ENCODE peak calls at places on chromosomes 12 and 14, in five cellular contexts. One of them, this sample, is unnamed.

GRCh38 chr14:35929171-35929570 is 103.0 kb downstream of the BRMS1L start:
- DNase-seq in CD8-positive, alpha-beta memory T cell: no peak
- DNase-seq in BE2C: no peak
- DNase-seq in mesendoderm: no peak
- DNase-seq in skeletal muscle cell: no peak
- DNase-seq in this sample: no peak

GRCh38 chr14:104516906-104517305 is 62.7 kb upstream of the C14orf180 start:
- DNase-seq in mesendoderm: no peak
- DNase-seq in skeletal muscle cell: no peak
- DNase-seq in BE2C: no peak
- DNase-seq in CD8-positive, alpha-beta memory T cell: no peak
- DNase-seq in this sample: no peak

GRCh38 chr12:65839027-65839426 is 14.7 kb downstream of the HMGA2 start:
- DNase-seq in CD8-positive, alpha-beta memory T cell: no peak
- DNase-seq in BE2C: no peak
- DNase-seq in mesendoderm: no peak
- DNase-seq in skeletal muscle cell: no peak
- DNase-seq in this sample: no peak

GRCh38 chr14:26934151-26934550 is 336.3 kb upstream of the NOVA1 start:
- DNase-seq in skeletal muscle cell: no peak
- DNase-seq in CD8-positive, alpha-beta memory T cell: no peak
- DNase-seq in mesendoderm: peak
- DNase-seq in BE2C: no peak
- DNase-seq in this sample: no peak

GRCh38 chr12:14880890-14881453 is 4.7 kb downstream of the MGP start:
- DNase-seq in skeletal muscle cell: no peak
- DNase-seq in CD8-positive, alpha-beta memory T cell: no peak
- DNase-seq in mesendoderm: no peak
- DNase-seq in BE2C: no peak
- DNase-seq in this sample: no peak

GRCh38 chr12:53725824-53726223 is 1.4 kb downstream of the CALCOCO1 start:
- DNase-seq in skeletal muscle cell: no peak
- DNase-seq in BE2C: no peak
- DNase-seq in CD8-positive, alpha-beta memory T cell: no peak
- DNase-seq in mesendoderm: no peak
- DNase-seq in this sample: peak

GRCh38 chr12:125549836-125550235 is 484.6 kb downstream of the AACS start:
- DNase-seq in CD8-positive, alpha-beta memory T cell: no peak
- DNase-seq in skeletal muscle cell: no peak
- DNase-seq in mesendoderm: peak
- DNase-seq in BE2C: no peak
- DNase-seq in this sample: no peak

GRCh38 chr12:20627001-20627588 is 68.0 kb upstream of the SLCO1C1 start:
- DNase-seq in skeletal muscle cell: no peak
- DNase-seq in BE2C: no peak
- DNase-seq in mesendoderm: no peak
- DNase-seq in CD8-positive, alpha-beta memory T cell: no peak
- DNase-seq in this sample: no peak

GRCh38 chr14:89198544-89199329 is 218.3 kb downstream of the FOXN3 start:
- DNase-seq in CD8-positive, alpha-beta memory T cell: no peak
- DNase-seq in BE2C: no peak
- DNase-seq in mesendoderm: no peak
- DNase-seq in skeletal muscle cell: peak
- DNase-seq in this sample: no peak

GRCh38 chr14:105397350-105397931 is 897 bp upstream of the TEX22 start:
- DNase-seq in skeletal muscle cell: no peak
- DNase-seq in BE2C: peak
- DNase-seq in CD8-positive, alpha-beta memory T cell: no peak
- DNase-seq in mesendoderm: no peak
- DNase-seq in this sample: no peak

GRCh38 chr14:73283592-73284379 is 46.5 kb downstream of the PAPLN start:
- DNase-seq in CD8-positive, alpha-beta memory T cell: no peak
- DNase-seq in skeletal muscle cell: no peak
- DNase-seq in mesendoderm: peak
- DNase-seq in BE2C: no peak
- DNase-seq in this sample: no peak

GRCh38 chr12:67457799-67458680 is 188.9 kb downstream of the CAND1 start:
- DNase-seq in mesendoderm: peak
- DNase-seq in skeletal muscle cell: no peak
- DNase-seq in CD8-positive, alpha-beta memory T cell: no peak
- DNase-seq in BE2C: no peak
- DNase-seq in this sample: no peak

GRCh38 chr12:44875417-44875953 is 630 bp downstream of the NELL2 start:
- DNase-seq in BE2C: no peak
- DNase-seq in CD8-positive, alpha-beta memory T cell: no peak
- DNase-seq in mesendoderm: peak
- DNase-seq in skeletal muscle cell: no peak
- DNase-seq in this sample: peak

GRCh38 chr14:99699071-99699760 is 15.1 kb downstream of the CYP46A1 start:
- DNase-seq in skeletal muscle cell: no peak
- DNase-seq in mesendoderm: no peak
- DNase-seq in BE2C: no peak
- DNase-seq in CD8-positive, alpha-beta memory T cell: no peak
- DNase-seq in this sample: no peak

GRCh38 chr14:45065540-45065939 is 18.4 kb upstream of the PRPF39 start:
- DNase-seq in mesendoderm: no peak
- DNase-seq in skeletal muscle cell: no peak
- DNase-seq in CD8-positive, alpha-beta memory T cell: no peak
- DNase-seq in BE2C: no peak
- DNase-seq in this sample: no peak

GRCh38 chr12:112283541-112283940 is 98.7 kb downstream of the HECTD4 start:
- DNase-seq in skeletal muscle cell: no peak
- DNase-seq in mesendoderm: no peak
- DNase-seq in BE2C: no peak
- DNase-seq in CD8-positive, alpha-beta memory T cell: no peak
- DNase-seq in this sample: peak

GRCh38 chr12:88860846-88861245 is 280.6 kb upstream of the KITLG start:
- DNase-seq in CD8-positive, alpha-beta memory T cell: no peak
- DNase-seq in mesendoderm: no peak
- DNase-seq in BE2C: no peak
- DNase-seq in skeletal muscle cell: no peak
- DNase-seq in this sample: no peak

GRCh38 chr12:4681732-4682131 is 32.8 kb downstream of the NDUFA9 start:
- DNase-seq in CD8-positive, alpha-beta memory T cell: no peak
- DNase-seq in BE2C: no peak
- DNase-seq in skeletal muscle cell: no peak
- DNase-seq in mesendoderm: no peak
- DNase-seq in this sample: no peak

GRCh38 chr12:69779928-69780327 is 41.3 kb downstream of the RAB3IP start:
- DNase-seq in mesendoderm: peak
- DNase-seq in BE2C: peak
- DNase-seq in skeletal muscle cell: peak
- DNase-seq in CD8-positive, alpha-beta memory T cell: no peak
- DNase-seq in this sample: peak

GRCh38 chr12:64995831-64996230 is 125.3 kb downstream of the WIF1 start:
- DNase-seq in BE2C: no peak
- DNase-seq in skeletal muscle cell: no peak
- DNase-seq in mesendoderm: no peak
- DNase-seq in CD8-positive, alpha-beta memory T cell: no peak
- DNase-seq in this sample: no peak

GRCh38 chr14:68507544-68508081 is 285.3 kb downstream of the ZFP36L1 start:
- DNase-seq in CD8-positive, alpha-beta memory T cell: peak
- DNase-seq in skeletal muscle cell: no peak
- DNase-seq in BE2C: no peak
- DNase-seq in mesendoderm: no peak
- DNase-seq in this sample: no peak

GRCh38 chr12:42017036-42017435 is 127.6 kb downstream of the GXYLT1 start:
- DNase-seq in BE2C: no peak
- DNase-seq in CD8-positive, alpha-beta memory T cell: no peak
- DNase-seq in mesendoderm: no peak
- DNase-seq in skeletal muscle cell: no peak
- DNase-seq in this sample: no peak

GRCh38 chr12:76690916-76691700 is 72.8 kb upstream of the ZDHHC17 start:
- DNase-seq in BE2C: no peak
- DNase-seq in skeletal muscle cell: no peak
- DNase-seq in mesendoderm: no peak
- DNase-seq in CD8-positive, alpha-beta memory T cell: no peak
- DNase-seq in this sample: no peak

GRCh38 chr12:28424965-28425364 is 234.7 kb downstream of the CCDC91 start:
- DNase-seq in skeletal muscle cell: peak
- DNase-seq in CD8-positive, alpha-beta memory T cell: no peak
- DNase-seq in BE2C: no peak
- DNase-seq in mesendoderm: no peak
- DNase-seq in this sample: peak

GRCh38 chr14:24069411-24069735 is 2.0 kb upstream of the CPNE6 start:
- DNase-seq in mesendoderm: no peak
- DNase-seq in skeletal muscle cell: no peak
- DNase-seq in BE2C: no peak
- DNase-seq in CD8-positive, alpha-beta memory T cell: no peak
- DNase-seq in this sample: no peak

GRCh38 chr12:77940011-77940423 is 109.3 kb downstream of the NAV3 start:
- DNase-seq in CD8-positive, alpha-beta memory T cell: no peak
- DNase-seq in skeletal muscle cell: peak
- DNase-seq in BE2C: no peak
- DNase-seq in mesendoderm: peak
- DNase-seq in this sample: peak

GRCh38 chr12:129186952-129187351 is 333.7 kb downstream of the GLT1D1 start:
- DNase-seq in mesendoderm: peak
- DNase-seq in CD8-positive, alpha-beta memory T cell: no peak
- DNase-seq in skeletal muscle cell: no peak
- DNase-seq in BE2C: no peak
- DNase-seq in this sample: no peak

GRCh38 chr12:55708695-55709233 is 1.1 kb upstream of the ITGA7 start:
- DNase-seq in CD8-positive, alpha-beta memory T cell: no peak
- DNase-seq in mesendoderm: no peak
- DNase-seq in BE2C: no peak
- DNase-seq in skeletal muscle cell: no peak
- DNase-seq in this sample: no peak

GRCh38 chr12:102481705-102482104 is 1.3 kb upstream of the IGF1 start:
- DNase-seq in CD8-positive, alpha-beta memory T cell: no peak
- DNase-seq in BE2C: no peak
- DNase-seq in mesendoderm: no peak
- DNase-seq in skeletal muscle cell: no peak
- DNase-seq in this sample: no peak

GRCh38 chr12:64694130-64695078 is 64.8 kb downstream of the GNS start:
- DNase-seq in skeletal muscle cell: no peak
- DNase-seq in mesendoderm: no peak
- DNase-seq in CD8-positive, alpha-beta memory T cell: no peak
- DNase-seq in BE2C: no peak
- DNase-seq in this sample: no peak

GRCh38 chr14:63923422-63923752 is 70.6 kb downstream of the SYNE2 start:
- DNase-seq in BE2C: no peak
- DNase-seq in skeletal muscle cell: no peak
- DNase-seq in CD8-positive, alpha-beta memory T cell: no peak
- DNase-seq in mesendoderm: no peak
- DNase-seq in this sample: no peak

GRCh38 chr12:120687570-120688289 is 781 bp downstream of the MLEC start:
- DNase-seq in skeletal muscle cell: no peak
- DNase-seq in mesendoderm: peak
- DNase-seq in CD8-positive, alpha-beta memory T cell: peak
- DNase-seq in BE2C: peak
- DNase-seq in this sample: no peak

GRCh38 chr12:66170606-66171005 is 810 bp upstream of the TMBIM4 start:
- DNase-seq in BE2C: no peak
- DNase-seq in skeletal muscle cell: no peak
- DNase-seq in CD8-positive, alpha-beta memory T cell: no peak
- DNase-seq in mesendoderm: no peak
- DNase-seq in this sample: no peak

GRCh38 chr12:65434737-65435136 is 156.3 kb downstream of the MSRB3 start:
- DNase-seq in mesendoderm: no peak
- DNase-seq in BE2C: no peak
- DNase-seq in skeletal muscle cell: no peak
- DNase-seq in CD8-positive, alpha-beta memory T cell: no peak
- DNase-seq in this sample: no peak

GRCh38 chr14:35879654-35880249 is 53.6 kb downstream of the BRMS1L start:
- DNase-seq in skeletal muscle cell: no peak
- DNase-seq in CD8-positive, alpha-beta memory T cell: no peak
- DNase-seq in BE2C: no peak
- DNase-seq in mesendoderm: no peak
- DNase-seq in this sample: peak

GRCh38 chr12:58530421-58531067 is 389.8 kb downstream of the LRIG3 start:
- DNase-seq in BE2C: no peak
- DNase-seq in mesendoderm: no peak
- DNase-seq in skeletal muscle cell: peak
- DNase-seq in CD8-positive, alpha-beta memory T cell: no peak
- DNase-seq in this sample: peak
- H3K4me3 ChIP-seq in BE2C: no peak
- H3K4me3 ChIP-seq in mesendoderm: no peak
- H3K4me3 ChIP-seq in skeletal muscle cell: no peak
- H3K4me3 ChIP-seq in CD8-positive, alpha-beta memory T cell: no peak
- H3K4me3 ChIP-seq in this sample: peak

GRCh38 chr12:131050463-131051154 is 96.9 kb downstream of the ADGRD1 start:
- DNase-seq in CD8-positive, alpha-beta memory T cell: no peak
- DNase-seq in skeletal muscle cell: no peak
- DNase-seq in BE2C: no peak
- DNase-seq in mesendoderm: no peak
- DNase-seq in this sample: no peak

GRCh38 chr12:131052891-131053290 is 99.2 kb downstream of the ADGRD1 start:
- DNase-seq in BE2C: no peak
- DNase-seq in mesendoderm: no peak
- DNase-seq in skeletal muscle cell: no peak
- DNase-seq in CD8-positive, alpha-beta memory T cell: no peak
- DNase-seq in this sample: no peak

GRCh38 chr12:131049569-131050339 is 96.0 kb downstream of the ADGRD1 start:
- DNase-seq in BE2C: no peak
- DNase-seq in mesendoderm: no peak
- DNase-seq in skeletal muscle cell: no peak
- DNase-seq in CD8-positive, alpha-beta memory T cell: no peak
- DNase-seq in this sample: no peak

GRCh38 chr12:131052063-131052781 is 98.5 kb downstream of the ADGRD1 start:
- DNase-seq in BE2C: no peak
- DNase-seq in mesendoderm: no peak
- DNase-seq in skeletal muscle cell: no peak
- DNase-seq in CD8-positive, alpha-beta memory T cell: no peak
- DNase-seq in this sample: no peak

GRCh38 chr12:131051155-131051473 is 97.4 kb downstream of the ADGRD1 start:
- DNase-seq in skeletal muscle cell: no peak
- DNase-seq in BE2C: no peak
- DNase-seq in CD8-positive, alpha-beta memory T cell: no peak
- DNase-seq in mesendoderm: no peak
- DNase-seq in this sample: no peak
- H3K4me3 ChIP-seq in skeletal muscle cell: no peak
- H3K4me3 ChIP-seq in BE2C: no peak
- H3K4me3 ChIP-seq in CD8-positive, alpha-beta memory T cell: no peak
- H3K4me3 ChIP-seq in mesendoderm: no peak
- H3K4me3 ChIP-seq in this sample: no peak

GRCh38 chr14:54570047-54570446 is 3.1 kb downstream of the SAMD4A start:
- DNase-seq in BE2C: no peak
- DNase-seq in mesendoderm: no peak
- DNase-seq in CD8-positive, alpha-beta memory T cell: no peak
- DNase-seq in skeletal muscle cell: no peak
- DNase-seq in this sample: no peak
- H3K4me3 ChIP-seq in BE2C: no peak
- H3K4me3 ChIP-seq in mesendoderm: no peak
- H3K4me3 ChIP-seq in CD8-positive, alpha-beta memory T cell: no peak
- H3K4me3 ChIP-seq in skeletal muscle cell: no peak
- H3K4me3 ChIP-seq in this sample: peak

GRCh38 chr14:50001999-50002925 is 109.4 kb downstream of the ARF6 start:
- DNase-seq in CD8-positive, alpha-beta memory T cell: peak
- DNase-seq in BE2C: no peak
- DNase-seq in skeletal muscle cell: no peak
- DNase-seq in mesendoderm: no peak
- DNase-seq in this sample: no peak
- H3K4me3 ChIP-seq in CD8-positive, alpha-beta memory T cell: peak
- H3K4me3 ChIP-seq in BE2C: no peak
- H3K4me3 ChIP-seq in skeletal muscle cell: no peak
- H3K4me3 ChIP-seq in mesendoderm: no peak
- H3K4me3 ChIP-seq in this sample: peak

This sample was measured in foreskin fibroblast.